ENCODE peak calls at places on chromosomes 16 and 17, in nine cellular contexts. T, D, U, Q, P, I, F, L and G are unnamed samples.

GRCh38 chr17:38749222-38750043 is 1.3 kb upstream of the PCGF2 start:
- DNase-seq in T (peak; percentile 56), D (peak; percentile 80), U (peak; percentile 49), Q (peak; percentile 92), P (peak; percentile 73), I (peak; percentile 50), F (peak; percentile 67), L (peak; percentile 65), G (peak; percentile 59)

GRCh38 chr17:43940630-43941029 is 1.6 kb downstream of the PPY start:
- DNase-seq in T (peak; percentile 24), D (peak; percentile 80), U (peak; percentile 17), Q (no peak), P (peak; percentile 60), I (peak; percentile 25), F (no peak), L (peak; percentile 81), G (peak; percentile 76)

GRCh38 chr16:70746708-70747424 is 54.1 kb downstream of the VAC14 start:
- DNase-seq in T (peak; percentile 75), D (no peak), U (peak; percentile 76), Q (peak; percentile 84), P (peak; percentile 94), I (peak; percentile 86), F (no peak), L (no peak), G (no peak)

GRCh38 chr16:29986231-29986630 is 9.2 kb downstream of the HIRIP3 start:
- DNase-seq in T (no peak), D (no peak), U (no peak), Q (no peak), P (no peak), I (no peak), F (no peak), L (no peak), G (no peak)

GRCh38 chr16:12833939-12834338 is 30.3 kb upstream of the CPPED1 start:
- DNase-seq in T (peak; percentile 31), D (peak; percentile 6), U (peak; percentile 20), Q (no peak), P (peak; percentile 71), I (peak; percentile 13), F (no peak), L (peak; percentile 11), G (no peak)

GRCh38 chr17:83119987-83120864 is 40.8 kb downstream of the METRNL start:
- DNase-seq in T (no peak), D (no peak), U (no peak), Q (no peak), P (no peak), I (no peak), F (no peak), L (no peak), G (no peak)

GRCh38 chr16:65120811-65121721 is 797 bp downstream of the CDH11 start:
- DNase-seq in T (no peak), D (peak; percentile 51), U (no peak), Q (peak; percentile 29), P (no peak), I (no peak), F (peak; percentile 59), L (peak; percentile 62), G (peak; percentile 35)

GRCh38 chr16:15953477-15953876 is 4.1 kb downstream of the ABCC1 start:
- DNase-seq in T (no peak), D (no peak), U (no peak), Q (no peak), P (no peak), I (no peak), F (no peak), L (no peak), G (no peak)

GRCh38 chr17:61221181-61221580 is 178.5 kb upstream of the TBX2 start:
- DNase-seq in T (no peak), D (no peak), U (no peak), Q (no peak), P (no peak), I (no peak), F (no peak), L (no peak), G (no peak)

GRCh38 chr17:36778458-36778857 is 158.8 kb upstream of the LHX1 start:
- DNase-seq in T (no peak), D (peak; percentile 77), U (no peak), Q (no peak), P (no peak), I (no peak), F (no peak), L (no peak), G (no peak)

GRCh38 chr16:72094266-72094610 is 591 bp downstream of the DHX38 start:
- DNase-seq in T (no peak), D (no peak), U (peak; percentile 4), Q (no peak), P (peak; percentile 4), I (peak; percentile 8), F (no peak), L (no peak), G (no peak)

GRCh38 chr16:88057656-88058055 is 106.4 kb downstream of the BANP start:
- DNase-seq in T (no peak), D (no peak), U (no peak), Q (no peak), P (no peak), I (no peak), F (no peak), L (no peak), G (no peak)

GRCh38 chr17:33225994-33226393 is 67.1 kb downstream of the ASIC2 start:
- DNase-seq in T (no peak), D (no peak), U (no peak), Q (no peak), P (no peak), I (no peak), F (no peak), L (no peak), G (no peak)
- TF ChIP-seq CTCF in T (no peak), D (no peak), U (no peak), Q (no peak), P (no peak), I (no peak), F (no peak), L (no peak), G (no peak)

DNA sequence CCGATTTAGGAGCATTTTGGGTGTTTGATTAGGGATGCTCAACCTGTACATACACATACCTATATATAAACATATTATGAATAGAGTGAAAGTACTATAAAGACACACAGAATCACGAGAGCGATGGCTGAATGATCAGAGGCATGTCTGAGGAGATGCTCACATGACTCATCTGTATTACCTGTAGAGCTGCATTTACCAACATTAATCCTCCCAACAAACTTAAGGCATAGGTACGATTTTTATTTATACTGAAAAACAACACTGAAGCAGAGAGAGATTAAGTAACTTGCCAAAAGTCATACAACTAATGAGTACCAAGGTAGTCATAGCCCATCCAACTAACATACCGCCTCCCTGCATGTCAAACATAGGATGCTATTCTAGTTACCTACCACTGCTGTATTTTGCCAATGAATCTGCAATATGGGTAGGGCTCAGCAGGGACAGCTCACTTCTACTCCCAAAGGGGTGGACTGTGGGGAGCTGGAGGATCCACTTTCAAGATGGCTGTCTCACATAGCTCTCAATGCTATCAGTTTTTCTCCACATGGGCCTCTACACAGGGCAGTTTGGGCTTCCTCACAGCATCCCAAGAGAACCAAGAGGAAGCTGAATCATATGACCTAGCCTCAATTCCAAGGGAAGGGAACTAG is 7.3 kb downstream of the CYB5D1 start:
- DNase-seq in T (no peak), D (no peak), U (no peak), Q (no peak), P (no peak), I (no peak), F (no peak), L (no peak), G (no peak)
- TF ChIP-seq CTCF in T (no peak), D (no peak), U (no peak), Q (no peak), P (no peak), I (no peak), F (no peak), L (no peak), G (no peak)

GRCh38 chr17:45256114-45256966 is 5.6 kb downstream of the SPATA32 start:
- DNase-seq in T (no peak), D (no peak), U (no peak), Q (no peak), P (no peak), I (no peak), F (no peak), L (no peak), G (no peak)
- TF ChIP-seq CTCF in T (no peak), D (no peak), U (peak; percentile 33), Q (no peak), P (peak; percentile 26), I (no peak), F (no peak), L (no peak), G (no peak)

DNA sequence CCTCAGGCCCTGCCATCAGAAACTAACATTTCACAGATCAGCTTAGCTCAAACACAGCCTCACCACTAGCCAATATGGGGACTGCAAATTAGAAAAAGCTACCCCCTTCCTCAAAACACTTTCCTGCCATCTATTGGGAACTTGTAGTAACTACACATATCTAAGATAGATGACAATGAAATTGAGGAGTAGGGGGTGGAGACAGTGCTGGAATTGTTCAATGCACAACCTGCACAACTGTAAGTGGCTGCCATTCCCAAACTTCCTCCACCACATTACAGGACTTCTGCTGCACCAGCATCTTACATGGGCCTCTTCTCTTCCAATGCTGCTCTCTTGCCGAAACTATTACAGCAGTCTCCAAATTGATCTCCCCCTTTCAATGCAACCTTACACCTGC is 21.8 kb downstream of the AIPL1 start:
- DNase-seq in T (peak; percentile 36), D (no peak), U (peak; percentile 52), Q (no peak), P (peak; percentile 73), I (peak; percentile 43), F (no peak), L (peak; percentile 54), G (no peak)
- TF ChIP-seq CTCF in T (peak; percentile 68), D (peak; percentile 43), U (peak; percentile 73), Q (no peak), P (peak; percentile 70), I (peak; percentile 60), F (peak; percentile 58), L (peak; percentile 61), G (peak; percentile 37)

GRCh38 chr16:52553322-52553721 is 6.4 kb upstream of the TOX3 start:
- DNase-seq in T (no peak), D (no peak), U (no peak), Q (no peak), P (no peak), I (no peak), F (no peak), L (no peak), G (no peak)
- TF ChIP-seq CTCF in T (no peak), D (no peak), U (peak; percentile 16), Q (no peak), P (no peak), I (no peak), F (no peak), L (no peak), G (peak; percentile 52)